ENCODE peak calls at places on chromosomes 1 and 21, in nine cellular contexts. One of them, this sample, is unnamed.

GRCh38 chr1:18041685-18042355 is 65.8 kb upstream of the IGSF21 start:
- DNase-seq in brain microvascular endothelial cell: no peak
- DNase-seq in kidney glomerular epithelial cell: no peak
- DNase-seq in cardiac muscle cell: peak; percentile 2
- DNase-seq in PC-9: no peak
- DNase-seq in MCF 10A: peak; percentile 13
- DNase-seq in AG08396: no peak
- DNase-seq in thoracic aorta: no peak
- DNase-seq in DMS53: no peak
- DNase-seq in this sample: no peak

GRCh38 chr1:180652791-180653190 is 21.0 kb downstream of the XPR1 start:
- DNase-seq in brain microvascular endothelial cell: peak; percentile 15
- DNase-seq in kidney glomerular epithelial cell: no peak
- DNase-seq in cardiac muscle cell: no peak
- DNase-seq in PC-9: no peak
- DNase-seq in MCF 10A: no peak
- DNase-seq in AG08396: no peak
- DNase-seq in thoracic aorta: no peak
- DNase-seq in DMS53: no peak
- DNase-seq in this sample: no peak

GRCh38 chr1:93703649-93704048 is 22.0 kb upstream of the BCAR3 start:
- DNase-seq in brain microvascular endothelial cell: no peak
- DNase-seq in kidney glomerular epithelial cell: no peak
- DNase-seq in cardiac muscle cell: no peak
- DNase-seq in PC-9: peak; percentile 79
- DNase-seq in MCF 10A: peak; percentile 25
- DNase-seq in AG08396: no peak
- DNase-seq in thoracic aorta: no peak
- DNase-seq in DMS53: peak; percentile 85
- DNase-seq in this sample: no peak

GRCh38 chr1:160499631-160500030 is 23.4 kb downstream of the SLAMF6 start:
- DNase-seq in brain microvascular endothelial cell: no peak
- DNase-seq in kidney glomerular epithelial cell: no peak
- DNase-seq in cardiac muscle cell: no peak
- DNase-seq in PC-9: no peak
- DNase-seq in MCF 10A: no peak
- DNase-seq in AG08396: no peak
- DNase-seq in thoracic aorta: no peak
- DNase-seq in DMS53: no peak
- DNase-seq in this sample: no peak

GRCh38 chr1:172654535-172654934 is 4.4 kb upstream of the FASLG start:
- DNase-seq in brain microvascular endothelial cell: peak; percentile 79
- DNase-seq in kidney glomerular epithelial cell: peak; percentile 52
- DNase-seq in cardiac muscle cell: peak; percentile 42
- DNase-seq in PC-9: no peak
- DNase-seq in MCF 10A: peak; percentile 40
- DNase-seq in AG08396: peak; percentile 80
- DNase-seq in thoracic aorta: no peak
- DNase-seq in DMS53: peak; percentile 17
- DNase-seq in this sample: no peak

GRCh38 chr1:232271991-232272589 is 357.8 kb downstream of the SIPA1L2 start:
- DNase-seq in brain microvascular endothelial cell: peak; percentile 15
- DNase-seq in kidney glomerular epithelial cell: no peak
- DNase-seq in cardiac muscle cell: peak; percentile 86
- DNase-seq in PC-9: no peak
- DNase-seq in MCF 10A: no peak
- DNase-seq in AG08396: no peak
- DNase-seq in thoracic aorta: no peak
- DNase-seq in DMS53: no peak
- DNase-seq in this sample: no peak

GRCh38 chr1:3366181-3367051 is 88.0 kb upstream of the ARHGEF16 start:
- DNase-seq in brain microvascular endothelial cell: peak; percentile 47
- DNase-seq in kidney glomerular epithelial cell: no peak
- DNase-seq in cardiac muscle cell: peak; percentile 57
- DNase-seq in PC-9: no peak
- DNase-seq in MCF 10A: no peak
- DNase-seq in AG08396: peak; percentile 49
- DNase-seq in thoracic aorta: no peak
- DNase-seq in DMS53: no peak
- DNase-seq in this sample: no peak

GRCh38 chr21:42424848-42425602 is 21.3 kb downstream of the UBASH3A start:
- DNase-seq in brain microvascular endothelial cell: no peak
- DNase-seq in kidney glomerular epithelial cell: no peak
- DNase-seq in cardiac muscle cell: no peak
- DNase-seq in PC-9: no peak
- DNase-seq in MCF 10A: no peak
- DNase-seq in AG08396: no peak
- DNase-seq in thoracic aorta: no peak
- DNase-seq in DMS53: no peak
- DNase-seq in this sample: no peak

GRCh38 chr1:6384962-6385672 is 8.4 kb downstream of the ACOT7 start:
- DNase-seq in brain microvascular endothelial cell: no peak
- DNase-seq in kidney glomerular epithelial cell: no peak
- DNase-seq in cardiac muscle cell: peak; percentile 31
- DNase-seq in PC-9: no peak
- DNase-seq in MCF 10A: peak; percentile 35
- DNase-seq in AG08396: peak; percentile 47
- DNase-seq in thoracic aorta: no peak
- DNase-seq in DMS53: no peak
- DNase-seq in this sample: no peak

GRCh38 chr1:44617703-44618029 is 56.6 kb downstream of the TMEM53 start:
- DNase-seq in brain microvascular endothelial cell: no peak
- DNase-seq in kidney glomerular epithelial cell: no peak
- DNase-seq in cardiac muscle cell: no peak
- DNase-seq in PC-9: no peak
- DNase-seq in MCF 10A: no peak
- DNase-seq in AG08396: no peak
- DNase-seq in thoracic aorta: no peak
- DNase-seq in DMS53: no peak
- DNase-seq in this sample: no peak

GRCh38 chr1:63326106-63326472 is 3.7 kb downstream of the FOXD3 start:
- DNase-seq in brain microvascular endothelial cell: no peak
- DNase-seq in kidney glomerular epithelial cell: no peak
- DNase-seq in cardiac muscle cell: no peak
- DNase-seq in PC-9: no peak
- DNase-seq in MCF 10A: no peak
- DNase-seq in AG08396: no peak
- DNase-seq in thoracic aorta: no peak
- DNase-seq in DMS53: peak; percentile 42
- DNase-seq in this sample: no peak

GRCh38 chr21:34524671-34525601 is 12.9 kb upstream of the KCNE1 start:
- DNase-seq in brain microvascular endothelial cell: no peak
- DNase-seq in kidney glomerular epithelial cell: peak; percentile 20
- DNase-seq in cardiac muscle cell: peak; percentile 71
- DNase-seq in PC-9: no peak
- DNase-seq in MCF 10A: no peak
- DNase-seq in AG08396: peak; percentile 53
- DNase-seq in thoracic aorta: no peak
- DNase-seq in DMS53: no peak
- DNase-seq in this sample: no peak

GRCh38 chr21:44375686-44376320 is 22.4 kb downstream of the TRPM2 start:
- DNase-seq in brain microvascular endothelial cell: no peak
- DNase-seq in kidney glomerular epithelial cell: no peak
- DNase-seq in cardiac muscle cell: no peak
- DNase-seq in PC-9: no peak
- DNase-seq in MCF 10A: no peak
- DNase-seq in AG08396: no peak
- DNase-seq in thoracic aorta: no peak
- DNase-seq in DMS53: no peak
- DNase-seq in this sample: no peak

GRCh38 chr1:216665381-216665780 is 57.8 kb downstream of the ESRRG start:
- DNase-seq in brain microvascular endothelial cell: no peak
- DNase-seq in kidney glomerular epithelial cell: no peak
- DNase-seq in cardiac muscle cell: peak; percentile 69
- DNase-seq in PC-9: no peak
- DNase-seq in MCF 10A: peak; percentile 61
- DNase-seq in AG08396: no peak
- DNase-seq in thoracic aorta: no peak
- DNase-seq in DMS53: no peak
- DNase-seq in this sample: no peak

GRCh38 chr1:40633563-40634376 is 31.7 kb downstream of the RIMS3 start:
- DNase-seq in brain microvascular endothelial cell: no peak
- DNase-seq in kidney glomerular epithelial cell: no peak
- DNase-seq in cardiac muscle cell: peak; percentile 13
- DNase-seq in PC-9: no peak
- DNase-seq in MCF 10A: no peak
- DNase-seq in AG08396: no peak
- DNase-seq in thoracic aorta: no peak
- DNase-seq in DMS53: no peak
- DNase-seq in this sample: peak; percentile 27

GRCh38 chr1:111895456-111895855 is 94.0 kb downstream of the KCND3 start:
- DNase-seq in brain microvascular endothelial cell: no peak
- DNase-seq in kidney glomerular epithelial cell: no peak
- DNase-seq in cardiac muscle cell: no peak
- DNase-seq in PC-9: no peak
- DNase-seq in MCF 10A: no peak
- DNase-seq in AG08396: no peak
- DNase-seq in thoracic aorta: no peak
- DNase-seq in DMS53: no peak
- DNase-seq in this sample: no peak

GRCh38 chr1:57894315-57894714 is 470.5 kb upstream of the DAB1 start:
- DNase-seq in brain microvascular endothelial cell: no peak
- DNase-seq in kidney glomerular epithelial cell: no peak
- DNase-seq in cardiac muscle cell: no peak
- DNase-seq in PC-9: no peak
- DNase-seq in MCF 10A: peak; percentile 9
- DNase-seq in AG08396: no peak
- DNase-seq in thoracic aorta: no peak
- DNase-seq in DMS53: no peak
- DNase-seq in this sample: no peak

GRCh38 chr1:178353524-178353923 is 143.2 kb downstream of the CLEC20A start:
- DNase-seq in brain microvascular endothelial cell: no peak
- DNase-seq in kidney glomerular epithelial cell: no peak
- DNase-seq in cardiac muscle cell: no peak
- DNase-seq in PC-9: no peak
- DNase-seq in MCF 10A: no peak
- DNase-seq in AG08396: no peak
- DNase-seq in thoracic aorta: no peak
- DNase-seq in DMS53: no peak
- DNase-seq in this sample: no peak

GRCh38 chr1:89932598-89933364 is 62.1 kb upstream of the ZNF326 start:
- DNase-seq in brain microvascular endothelial cell: no peak
- DNase-seq in kidney glomerular epithelial cell: no peak
- DNase-seq in cardiac muscle cell: no peak
- DNase-seq in PC-9: no peak
- DNase-seq in MCF 10A: no peak
- DNase-seq in AG08396: no peak
- DNase-seq in thoracic aorta: no peak
- DNase-seq in DMS53: no peak
- DNase-seq in this sample: no peak

GRCh38 chr21:46626536-46627302 is 8.8 kb upstream of the PRMT2 start:
- DNase-seq in brain microvascular endothelial cell: no peak
- DNase-seq in kidney glomerular epithelial cell: no peak
- DNase-seq in cardiac muscle cell: no peak
- DNase-seq in PC-9: no peak
- DNase-seq in MCF 10A: no peak
- DNase-seq in AG08396: no peak
- DNase-seq in thoracic aorta: no peak
- DNase-seq in DMS53: no peak
- DNase-seq in this sample: no peak

GRCh38 chr1:246647113-246647512 is 77.1 kb upstream of the SCCPDH start:
- DNase-seq in brain microvascular endothelial cell: peak; percentile 78
- DNase-seq in kidney glomerular epithelial cell: no peak
- DNase-seq in cardiac muscle cell: peak; percentile 79
- DNase-seq in PC-9: no peak
- DNase-seq in MCF 10A: no peak
- DNase-seq in AG08396: peak; percentile 69
- DNase-seq in thoracic aorta: no peak
- DNase-seq in DMS53: no peak
- DNase-seq in this sample: no peak

GRCh38 chr1:183822081-183822611 is 17.2 kb downstream of the RGL1 start:
- DNase-seq in brain microvascular endothelial cell: no peak
- DNase-seq in kidney glomerular epithelial cell: no peak
- DNase-seq in cardiac muscle cell: peak; percentile 56
- DNase-seq in PC-9: no peak
- DNase-seq in MCF 10A: no peak
- DNase-seq in AG08396: no peak
- DNase-seq in thoracic aorta: no peak
- DNase-seq in DMS53: no peak
- DNase-seq in this sample: no peak

This sample was measured in omental fat pad.